ENCODE peak calls at places on chromosomes 11 and 22, in seven cellular contexts. B, E, V, X, A, T and M are unnamed samples.

GRCh38 chr11:109085708-109086373 is 336.1 kb upstream of the C11orf87 start:
- DNase-seq in A (no peak), X (no peak), E (no peak), B (no peak), V (peak), T (no peak), M (no peak)

GRCh38 chr22:24845036-24845918 is 39.3 kb downstream of the SGSM1 start:
- DNase-seq in E (no peak), A (no peak), T (peak), B (no peak), X (no peak), V (no peak), M (no peak)

GRCh38 chr22:37525073-37525745 is 6.0 kb upstream of the CARD10 start:
- DNase-seq in B (no peak), V (no peak), X (no peak), A (no peak), T (peak), E (no peak), M (no peak)

GRCh38 chr22:32612834-32613233 is 138.2 kb downstream of the FBXO7 start:
- DNase-seq in A (no peak), T (no peak), E (no peak), B (no peak), V (no peak), X (no peak), M (no peak)

GRCh38 chr11:68043349-68044144 is 4.7 kb downstream of the TCIRG1 start:
- DNase-seq in E (no peak), A (no peak), B (no peak), T (peak), V (no peak), X (no peak), M (no peak)

GRCh38 chr11:15159085-15159484 is 44.4 kb downstream of the INSC start:
- DNase-seq in B (no peak), A (no peak), E (no peak), V (no peak), T (peak), X (no peak), M (no peak)

GRCh38 chr11:44229003-44229570 is 80.9 kb downstream of the ALX4 start:
- DNase-seq in T (no peak), E (no peak), X (no peak), A (no peak), V (no peak), B (no peak), M (peak)

GRCh38 chr22:26634189-26634588 is 12.4 kb downstream of the CRYBA4 start:
- DNase-seq in V (no peak), X (no peak), A (no peak), T (no peak), E (no peak), B (no peak), M (no peak)

GRCh38 chr11:118000067-118000849 is 14.1 kb downstream of the IL10RA start:
- DNase-seq in A (no peak), E (no peak), X (no peak), V (no peak), B (no peak), T (no peak), M (no peak)

GRCh38 chr22:46122511-46122971 is 27.8 kb upstream of the PPARA start:
- DNase-seq in B (peak), A (peak), E (no peak), T (peak), V (no peak), X (peak), M (no peak)

GRCh38 chr22:47736166-47737034 is 974.0 kb downstream of the TBC1D22A start:
- DNase-seq in B (no peak), X (no peak), E (no peak), T (peak), A (no peak), V (no peak), M (no peak)

GRCh38 chr22:36546092-36546804 is 17.3 kb upstream of the EIF3D start:
- DNase-seq in T (no peak), E (no peak), B (peak), V (peak), A (no peak), X (no peak), M (peak)

GRCh38 chr11:47396049-47396320 is 12.4 kb upstream of the SLC39A13 start:
- DNase-seq in V (no peak), T (no peak), A (no peak), E (no peak), B (no peak), X (no peak), M (no peak)

GRCh38 chr11:130528301-130528651 is 79.8 kb downstream of the ADAMTS15 start:
- DNase-seq in T (no peak), A (no peak), X (no peak), V (no peak), B (no peak), E (no peak), M (no peak)